ENCODE peak calls at places on chromosomes 3 and 15, in four cellular contexts. A, M, O and Q are unnamed samples.

GRCh38 chr15:50968353-50968752 is 59.9 kb downstream of the AP4E1 start:
- DNase-seq in O (no peak), M (no peak), A (no peak), Q (no peak)

GRCh38 chr3:114902691-114903101 is 244.4 kb downstream of the ZBTB20 start:
- DNase-seq in M (no peak), A (no peak), O (no peak), Q (no peak)

GRCh38 chr15:93073465-93073952 is 15.5 kb downstream of the RGMA start:
- DNase-seq in O (no peak), M (no peak), A (no peak), Q (no peak)

GRCh38 chr3:71391361-71391760 is 192.2 kb downstream of the FOXP1 start:
- DNase-seq in O (no peak), A (no peak), M (no peak), Q (no peak)

GRCh38 chr3:187669675-187670504 is at the start of gene SST:
- DNase-seq in A (no peak), O (no peak), M (peak), Q (peak)

GRCh38 chr15:99443768-99444446 is 121.9 kb upstream of the MEF2A start:
- DNase-seq in A (no peak), O (no peak), M (no peak), Q (no peak)

GRCh38 chr15:62770752-62771151 is 271.8 kb upstream of the TPM1 start:
- DNase-seq in M (peak), A (no peak), O (no peak), Q (peak)

GRCh38 chr3:46097691-46098241 is 70.5 kb upstream of the XCR1 start:
- DNase-seq in A (no peak), M (no peak), O (peak), Q (no peak)

GRCh38 chr3:155069729-155070128 is 10.4 kb upstream of the MME start:
- DNase-seq in O (no peak), M (peak), A (no peak), Q (peak)

GRCh38 chr15:81751321-81751720 is 294.5 kb downstream of the MEX3B start:
- DNase-seq in M (no peak), O (no peak), A (no peak), Q (no peak)

GRCh38 chr15:25869696-25870095 is 6.6 kb upstream of the ATP10A start:
- DNase-seq in M (no peak), O (no peak), A (no peak), Q (no peak)

GRCh38 chr15:63041982-63042878 is at the start of gene TPM1:
- DNase-seq in M (peak), O (no peak), A (no peak), Q (peak)

GRCh38 chr15:79412429-79412828 is 19.7 kb upstream of the MINAR1 start:
- DNase-seq in O (no peak), M (no peak), A (no peak), Q (no peak)

GRCh38 chr3:127568604-127569003 is 21.9 kb downstream of the TPRA1 start:
- DNase-seq in A (no peak), M (no peak), O (no peak), Q (no peak)

GRCh38 chr15:63708141-63708772 is 111.1 kb downstream of the FBXL22 start:
- DNase-seq in O (no peak), M (no peak), A (no peak), Q (no peak)

GRCh38 chr3:100781311-100781710 is 72.0 kb downstream of the TFG start:
- DNase-seq in A (no peak), M (no peak), O (no peak), Q (no peak)